ENCODE peak calls at places on chromosomes 6 and 20, in five cellular contexts. E is foreskin keratinocyte, N is suprapubic skin, X is nephron progenitor cell, W is uterus. B is an unnamed sample.

GRCh38 chr20:44089987-44090674 is 96.9 kb downstream of the JPH2 start:
- DNase-seq in X (no peak), W (no peak), E (peak), N (no peak), B (peak)

GRCh38 chr20:22579711-22580697 is 4.4 kb downstream of the FOXA2 start:
- DNase-seq in N (no peak), W (no peak), X (peak), E (no peak), B (no peak)

GRCh38 chr6:137155830-137156229 is 17.6 kb downstream of the IL22RA2 start:
- DNase-seq in X (no peak), W (no peak), N (no peak), E (peak), B (no peak)

GRCh38 chr6:2875840-2876207 is 27.3 kb downstream of the SERPINB9 start:
- DNase-seq in E (no peak), N (no peak), X (peak), W (no peak), B (no peak)

GRCh38 chr20:58236612-58237317 is 8.3 kb upstream of the ANKRD60 start:
- DNase-seq in X (peak), N (no peak), E (peak), W (peak), B (peak)

GRCh38 chr6:31270788-31271640 is 878 bp downstream of the HLA-C start:
- DNase-seq in W (peak), N (peak), E (peak), X (peak), B (peak)

GRCh38 chr6:90097357-90097756 is 199.3 kb downstream of the BACH2 start:
- DNase-seq in N (no peak), E (peak), X (no peak), W (no peak), B (no peak)

GRCh38 chr6:3610206-3610605 is 141.3 kb downstream of the PXDC1 start:
- DNase-seq in W (peak), X (no peak), N (no peak), E (peak), B (no peak)

GRCh38 chr20:57482148-57482547 is 42.8 kb downstream of the CTCFL start:
- DNase-seq in E (no peak), W (no peak), N (peak), X (no peak), B (no peak)

DNA sequence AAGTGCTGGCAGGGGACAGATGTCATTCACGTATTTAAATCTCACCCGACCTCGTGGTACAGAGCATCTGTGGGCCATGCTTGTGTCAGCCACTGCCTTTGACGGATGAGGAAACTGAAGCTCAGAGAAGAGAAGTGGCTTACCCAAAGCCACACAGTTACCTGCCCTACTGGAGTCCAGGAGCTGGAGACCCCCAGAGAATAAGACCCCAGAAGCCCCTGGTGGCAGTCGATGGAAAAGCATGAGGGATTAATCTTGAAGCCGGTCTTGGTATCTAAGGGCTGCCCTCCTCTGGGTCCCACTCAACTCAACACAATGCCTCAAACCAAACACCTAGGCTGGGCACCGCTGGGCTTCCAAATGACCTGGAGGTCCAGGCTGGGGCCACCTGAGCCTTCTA is 83.1 kb downstream of the GRM4 start:
- DNase-seq in W (no peak), X (no peak), N (no peak), E (no peak), B (peak)
- TF ChIP-seq CTCF in W (no peak), X (peak), N (no peak), E (no peak), B (no peak)

DNA sequence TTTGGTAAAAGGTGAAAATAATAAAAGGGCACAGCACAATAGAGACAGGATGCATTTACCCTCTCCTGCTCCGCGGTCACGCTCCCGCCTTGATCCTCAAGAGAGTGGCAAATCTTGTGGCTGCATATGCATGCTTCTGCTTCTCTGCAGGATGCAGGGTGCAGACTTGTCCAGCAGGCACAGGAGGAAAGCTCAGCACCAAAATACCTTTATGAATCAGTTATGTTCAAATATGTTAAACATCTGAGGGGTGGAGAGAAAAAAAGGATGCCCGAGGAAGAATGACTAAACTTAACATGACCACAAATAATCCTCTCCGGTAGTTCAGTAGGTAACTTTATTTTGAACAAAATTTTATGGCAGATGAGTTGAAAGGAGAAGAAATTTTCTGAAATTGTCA is 366.1 kb upstream of the SOX4 start:
- DNase-seq in X (no peak), W (no peak), N (no peak), E (peak), B (no peak)
- TF ChIP-seq CTCF in X (no peak), W (no peak), N (no peak), E (peak), B (peak)

GRCh38 chr6:155498370-155498769 is 42.7 kb upstream of the NOX3 start:
- DNase-seq in E (no peak), X (no peak), N (no peak), W (no peak), B (no peak)
- TF ChIP-seq CTCF in E (peak), X (no peak), N (no peak), W (no peak), B (no peak)

DNA sequence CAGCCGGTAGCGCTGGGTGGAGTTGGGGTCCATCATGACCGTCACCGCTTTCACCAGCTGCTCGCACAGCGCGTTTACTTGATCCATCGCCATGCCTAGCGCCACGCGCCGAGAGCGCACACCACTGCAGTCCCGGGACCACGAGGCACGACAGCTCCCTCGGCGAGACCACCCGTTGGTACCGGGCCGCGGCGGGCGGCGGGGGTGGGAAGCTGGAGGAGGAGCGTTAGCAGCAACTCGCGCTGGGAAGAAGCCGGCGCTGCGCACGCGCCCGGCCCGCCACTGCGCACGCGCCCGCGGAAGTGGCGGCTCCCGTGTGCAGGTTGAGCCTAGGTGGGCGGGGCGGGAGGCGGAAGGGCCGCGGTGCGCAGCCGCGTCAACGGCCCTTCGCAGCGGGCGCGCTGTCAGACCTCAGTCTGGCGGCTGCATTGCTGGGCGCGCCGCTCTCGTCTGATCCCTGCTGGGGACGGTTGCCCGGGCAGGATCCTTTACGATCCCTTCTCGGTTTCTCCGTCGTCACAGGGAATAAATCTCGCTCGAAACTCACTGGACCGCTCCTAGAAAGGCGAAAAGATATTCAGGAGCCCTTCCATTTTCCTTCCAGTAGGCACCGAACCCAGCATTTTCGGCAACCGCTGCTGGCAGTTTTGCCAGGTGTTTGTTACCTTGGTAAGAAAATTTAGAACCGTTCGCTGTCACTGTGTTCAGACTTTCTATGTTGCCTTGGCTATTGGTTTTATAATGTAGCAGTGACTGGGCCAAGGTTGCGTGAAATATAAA is at the start of the genes POLH and XPO5:
- DNase-seq in W (peak), N (peak), E (peak), X (peak), B (peak)
- TF ChIP-seq CTCF in W (no peak), N (no peak), E (peak), X (no peak), B (no peak)

DNA sequence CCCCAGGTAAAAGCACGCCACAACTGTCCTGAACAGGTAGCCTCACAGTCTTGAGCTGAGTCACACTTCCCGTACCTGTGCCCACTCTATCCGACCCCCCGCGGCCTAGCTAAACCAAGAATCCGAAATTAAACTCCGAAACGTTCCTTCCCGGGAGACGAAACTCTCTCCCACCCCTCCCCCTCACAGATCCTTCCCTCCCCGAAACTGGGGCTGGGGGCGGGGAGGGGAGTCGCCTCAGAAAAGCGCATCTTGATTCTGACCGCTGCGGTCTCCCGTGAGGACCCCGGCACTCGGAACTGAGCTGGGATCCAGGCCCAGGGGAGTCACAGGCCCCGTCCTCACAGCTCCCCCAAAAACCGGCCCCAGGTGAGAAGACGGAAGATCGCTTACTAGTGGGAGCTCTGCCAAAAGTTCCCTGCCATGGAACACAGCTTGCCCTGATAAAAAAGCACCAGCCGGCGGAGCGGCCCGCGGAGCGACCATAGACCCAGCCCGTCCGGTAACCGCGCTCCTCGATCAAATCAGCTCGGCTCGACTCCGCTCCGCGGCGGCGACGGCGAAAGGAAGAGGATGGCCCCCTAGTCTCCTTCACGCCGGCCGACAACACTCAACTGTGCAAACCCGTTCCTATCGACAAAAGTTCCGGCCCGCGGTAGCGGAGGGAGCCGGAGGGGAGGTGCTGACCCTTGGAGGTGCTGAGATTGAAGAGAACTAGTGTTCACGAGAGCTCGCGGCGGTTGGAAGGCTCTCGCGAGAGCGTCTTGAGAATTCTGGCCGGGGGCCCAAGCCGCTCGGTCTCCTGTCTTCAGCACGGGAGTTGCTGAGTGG is at the start of gene CCNC:
- DNase-seq in X (peak), W (peak), N (peak), E (peak), B (peak)
- TF ChIP-seq CTCF in X (no peak), W (no peak), N (no peak), E (no peak), B (no peak)

B was measured in neural crest cell.